ENCODE peak calls at places on chromosomes 11 and 22, in nine cellular contexts. L is right lobe of liver, H is endothelial cell, K is Caco-2, V is GM23338, E is RWPE2, X is omental fat pad, C is fibroblast of lung, T is fibroblast of mammary gland. F is an unnamed sample.

GRCh38 chr22:22657712-22658111 is 13.3 kb downstream of the GGTLC2 start:
- DNase-seq in H (no peak), V (no peak), T (no peak), X (no peak), K (no peak), C (no peak), E (no peak), L (no peak), F (no peak)

GRCh38 chr11:60919320-60919719 is 4.9 kb upstream of the TMEM132A start:
- DNase-seq in H (no peak), T (no peak), E (no peak), X (no peak), V (no peak), L (no peak), C (no peak), K (no peak), F (no peak)

GRCh38 chr11:76376746-76377558 is 4.0 kb downstream of the THAP12 start:
- DNase-seq in C (no peak), L (no peak), X (no peak), V (no peak), E (no peak), T (no peak), H (no peak), K (no peak), F (no peak)

GRCh38 chr11:28223994-28224393 is 115.8 kb downstream of the METTL15 start:
- DNase-seq in H (no peak), T (no peak), L (no peak), C (no peak), E (no peak), K (no peak), V (no peak), X (no peak), F (no peak)

GRCh38 chr22:36775589-36775965 is 342 bp downstream of the IFT27 start:
- DNase-seq in C (peak), T (peak), H (peak), V (peak), X (no peak), L (no peak), E (no peak), K (no peak), F (no peak)

GRCh38 chr11:118247041-118247440 is 5.1 kb downstream of the MPZL3 start:
- DNase-seq in H (no peak), V (no peak), X (no peak), K (no peak), T (no peak), L (no peak), E (no peak), C (no peak), F (no peak)

GRCh38 chr22:40818192-40818746 is 877 bp downstream of the SLC25A17 start:
- DNase-seq in H (no peak), K (no peak), X (no peak), C (no peak), V (no peak), T (no peak), L (no peak), E (no peak), F (no peak)

GRCh38 chr22:37898441-37899181 is 7.5 kb upstream of the MICALL1 start:
- DNase-seq in K (peak), H (no peak), L (no peak), T (no peak), C (no peak), E (peak), X (no peak), V (peak), F (no peak)

GRCh38 chr22:45092644-45093043 is 71.1 kb upstream of the NUP50 start:
- DNase-seq in X (no peak), E (no peak), V (no peak), T (no peak), L (no peak), C (no peak), K (no peak), H (no peak), F (no peak)

GRCh38 chr11:36711104-36711825 is 113.2 kb upstream of the RAG2 start:
- DNase-seq in X (no peak), L (no peak), V (peak), C (no peak), H (no peak), T (no peak), E (no peak), K (no peak), F (no peak)
- TF ChIP-seq CTCF in X (no peak), L (peak), V (peak), C (peak), H (no peak), T (no peak), E (peak), K (peak), F (no peak)

DNA sequence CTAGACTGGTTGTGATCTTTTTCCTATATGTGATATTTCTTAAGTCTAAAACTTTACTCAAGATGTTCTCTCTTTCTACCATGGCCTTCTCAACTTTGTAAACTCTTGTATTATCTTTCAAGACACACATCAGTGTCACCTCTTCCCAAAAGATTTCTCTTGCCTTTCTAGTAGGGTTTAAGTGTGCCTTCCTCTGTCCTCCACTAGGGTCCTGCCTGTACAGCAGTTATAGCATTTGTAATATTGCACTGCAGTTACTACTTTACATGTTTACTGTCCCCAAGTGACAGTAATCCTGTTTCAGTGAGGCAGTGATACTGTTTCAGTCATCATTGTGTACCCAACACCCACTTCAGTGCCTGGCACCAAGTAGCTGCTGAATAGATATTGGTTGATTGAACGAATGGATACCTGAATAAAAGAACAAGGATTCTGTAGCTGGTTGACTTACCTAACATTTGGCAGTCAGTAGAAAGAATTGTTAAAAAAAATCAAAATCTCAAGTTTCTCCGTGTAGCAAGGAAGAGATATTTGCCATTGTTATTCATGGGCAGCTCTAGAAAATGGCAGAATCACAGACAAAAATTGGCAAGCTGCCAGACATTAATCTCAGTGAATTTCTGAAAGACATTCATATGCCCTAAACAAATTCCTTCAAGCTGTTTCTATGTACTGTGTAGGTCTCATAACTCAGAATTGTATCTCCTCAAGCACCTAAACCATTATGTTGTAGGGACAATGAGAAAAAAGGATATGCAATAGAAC is 79.4 kb downstream of the RBMXL2 start:
- DNase-seq in T (no peak), E (no peak), K (no peak), C (no peak), X (no peak), H (no peak), L (no peak), V (no peak), F (no peak)
- TF ChIP-seq CTCF in T (no peak), E (no peak), K (no peak), C (no peak), X (no peak), H (peak), L (no peak), V (peak), F (peak)

DNA sequence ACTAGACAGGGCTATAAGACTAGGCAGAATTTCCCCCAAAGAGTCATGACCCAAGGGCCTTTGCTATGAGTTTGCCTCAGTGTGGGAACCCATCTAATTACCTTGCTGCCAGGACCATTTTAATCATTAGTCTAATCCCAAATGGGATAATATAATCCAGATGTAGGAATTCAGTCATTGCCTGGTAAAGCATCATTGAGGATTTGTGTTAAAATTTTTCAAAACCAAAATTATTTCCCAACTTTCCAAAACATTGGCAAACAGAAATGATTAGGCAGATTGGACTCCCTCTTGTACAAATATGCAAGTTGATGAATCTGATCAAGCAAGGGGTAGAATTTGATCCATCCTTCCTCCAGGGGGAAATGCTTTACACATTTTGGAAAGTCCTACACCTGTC is 16.2 kb upstream of the MMP13 start:
- DNase-seq in X (no peak), E (no peak), H (no peak), C (peak), V (no peak), T (peak), K (no peak), L (no peak), F (no peak)
- TF ChIP-seq CTCF in X (no peak), E (no peak), H (no peak), C (no peak), V (no peak), T (no peak), K (no peak), L (no peak), F (no peak)

GRCh38 chr22:46444390-46444854 is 93.0 kb downstream of the CELSR1 start:
- DNase-seq in K (no peak), E (no peak), V (peak), L (no peak), X (no peak), H (no peak), C (no peak), T (no peak), F (no peak)
- TF ChIP-seq CTCF in K (peak), E (no peak), V (no peak), L (no peak), X (no peak), H (no peak), C (no peak), T (no peak), F (no peak)

GRCh38 chr11:63979426-63979825 is 5.0 kb downstream of the COX8A start:
- DNase-seq in K (no peak), C (no peak), E (no peak), X (no peak), T (no peak), V (no peak), H (no peak), L (no peak), F (no peak)

GRCh38 chr11:63978551-63979235 is 4.3 kb downstream of the COX8A start:
- DNase-seq in L (no peak), H (no peak), V (peak), K (no peak), E (no peak), T (no peak), X (no peak), C (no peak), F (no peak)

GRCh38 chr11:63970902-63971301 is 3.5 kb upstream of the COX8A start:
- DNase-seq in E (no peak), V (no peak), C (no peak), T (no peak), L (no peak), X (no peak), H (no peak), K (no peak), F (no peak)

DNA sequence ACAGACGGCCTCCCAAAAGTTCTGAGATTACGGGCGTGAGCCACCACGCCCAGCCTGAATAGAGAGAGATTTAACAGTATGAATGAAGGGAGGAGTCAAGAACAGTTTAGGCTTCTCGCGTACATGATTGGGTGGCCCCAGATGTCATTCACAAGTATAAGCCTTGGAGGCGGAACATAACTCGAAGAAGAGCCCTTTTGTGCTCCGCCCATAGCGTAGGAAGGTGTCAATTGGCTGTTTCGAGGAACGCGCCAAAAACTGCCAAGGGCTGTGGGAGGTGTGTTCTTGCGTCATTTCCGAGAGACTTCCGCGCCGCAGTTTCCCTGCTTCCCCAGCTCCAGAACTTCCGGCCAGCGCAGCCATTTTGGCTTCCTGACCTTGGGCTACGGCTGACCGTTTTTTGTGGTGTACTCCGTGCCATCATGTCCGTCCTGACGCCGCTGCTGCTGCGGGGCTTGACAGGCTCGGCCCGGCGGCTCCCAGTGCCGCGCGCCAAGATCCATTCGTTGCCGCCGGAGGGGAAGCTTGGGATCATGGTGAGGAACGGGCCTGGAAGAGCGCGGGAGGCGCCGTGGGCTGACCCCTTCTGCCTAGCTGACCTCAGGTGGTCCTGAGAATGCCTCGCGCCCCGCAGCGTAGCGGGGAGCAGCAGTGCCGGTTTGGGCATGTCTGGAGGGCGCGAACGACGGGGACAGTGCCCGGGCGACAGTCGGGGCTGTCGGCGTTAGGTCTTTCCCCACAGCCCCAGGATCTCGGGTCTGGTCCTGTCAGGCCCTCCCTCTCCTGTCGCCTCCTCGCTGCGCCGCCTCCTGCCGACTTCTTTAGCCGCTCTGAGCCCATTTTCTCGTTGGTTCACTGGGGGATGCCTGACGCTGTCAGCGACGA is at the start of gene COX8A:
- DNase-seq in L (peak), K (peak), V (peak), H (peak), T (peak), X (peak), C (peak), E (peak), F (peak)
- TF ChIP-seq CTCF in L (no peak), K (peak), V (no peak), H (no peak), T (no peak), X (no peak), C (peak), E (peak), F (peak)

GRCh38 chr11:69307421-69307820 is 13.5 kb downstream of the MYEOV start:
- DNase-seq in C (no peak), V (no peak), X (no peak), H (no peak), K (peak), E (peak), L (no peak), T (no peak), F (no peak)
- TF ChIP-seq CTCF in C (no peak), V (no peak), X (no peak), H (no peak), K (no peak), E (no peak), L (no peak), T (no peak), F (no peak)

GRCh38 chr22:39319284-39320170 is at the start of gene RPL3:
- DNase-seq in H (peak), X (peak), L (peak), V (peak), T (peak), C (peak), E (peak), K (peak), F (peak)
- TF ChIP-seq CTCF in H (no peak), X (no peak), L (no peak), V (no peak), T (no peak), C (peak), E (no peak), K (no peak), F (no peak)

GRCh38 chr11:111870113-111870512 is 1.3 kb downstream of the ALG9 start:
- DNase-seq in T (no peak), L (no peak), X (no peak), V (no peak), H (no peak), K (no peak), C (no peak), E (no peak), F (no peak)

GRCh38 chr11:111871693-111872161 is 346 bp upstream of the ALG9 start:
- DNase-seq in C (no peak), H (no peak), L (no peak), T (no peak), X (no peak), E (no peak), V (no peak), K (no peak), F (no peak)

GRCh38 chr11:111870522-111870886 is 877 bp downstream of the ALG9 start:
- DNase-seq in K (no peak), V (no peak), C (no peak), X (no peak), H (no peak), E (no peak), L (no peak), T (no peak), F (no peak)

DNA sequence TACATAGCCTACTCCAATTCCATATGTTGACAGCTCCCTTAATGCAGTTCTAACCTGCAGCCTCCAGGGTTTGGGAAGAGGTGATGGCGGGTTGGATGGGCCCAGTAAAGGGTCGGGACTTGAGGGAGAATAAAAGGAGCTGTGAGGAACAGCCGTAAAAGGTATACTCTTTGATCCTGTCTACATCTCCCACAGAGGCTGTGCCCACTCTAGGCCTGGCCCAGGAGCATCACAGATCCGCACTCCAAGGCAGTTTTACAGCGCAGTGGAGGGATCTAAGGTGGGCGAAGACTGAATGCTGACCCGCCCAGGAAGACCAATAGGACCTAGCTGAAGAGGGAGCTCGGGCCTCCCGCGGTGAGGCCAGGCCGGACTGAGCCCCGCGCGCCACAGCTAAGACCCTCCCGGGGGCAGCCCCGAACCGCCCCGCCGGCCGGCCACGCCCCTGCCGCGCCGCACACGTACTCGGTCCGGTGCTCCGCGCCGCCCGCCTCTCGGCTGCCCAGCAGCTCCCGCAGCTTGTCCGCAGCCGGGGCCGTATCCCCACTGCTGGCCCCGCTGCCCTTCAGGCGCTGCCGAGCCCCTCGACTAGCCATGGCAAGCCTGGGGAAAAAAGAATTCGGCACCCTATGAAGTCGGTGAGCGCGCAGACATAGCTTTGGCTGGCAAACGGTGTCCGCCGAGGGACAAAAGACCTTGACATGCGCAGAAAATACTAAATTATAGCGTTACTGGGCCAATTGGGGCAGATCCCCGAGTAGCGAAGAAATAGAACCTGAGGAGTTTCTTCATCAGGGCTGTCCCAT is at the start of gene ALG9:
- DNase-seq in H (peak), L (peak), C (peak), T (peak), X (peak), V (peak), E (peak), K (peak), F (peak)
- TF ChIP-seq CTCF in H (peak), L (no peak), C (peak), T (peak), X (no peak), V (peak), E (peak), K (peak), F (peak)

GRCh38 chr11:92917927-92918326 is 51.5 kb upstream of the MTNR1B start:
- DNase-seq in E (no peak), H (no peak), C (no peak), L (no peak), X (no peak), V (no peak), T (no peak), K (no peak), F (no peak)

GRCh38 chr11:92916299-92916698 is 53.2 kb upstream of the MTNR1B start:
- DNase-seq in H (no peak), C (no peak), L (no peak), X (no peak), T (no peak), K (no peak), V (no peak), E (no peak), F (no peak)

GRCh38 chr11:92915551-92915950 is 53.9 kb upstream of the MTNR1B start:
- DNase-seq in L (no peak), X (no peak), T (no peak), K (no peak), C (no peak), V (no peak), H (no peak), E (no peak), F (no peak)

DNA sequence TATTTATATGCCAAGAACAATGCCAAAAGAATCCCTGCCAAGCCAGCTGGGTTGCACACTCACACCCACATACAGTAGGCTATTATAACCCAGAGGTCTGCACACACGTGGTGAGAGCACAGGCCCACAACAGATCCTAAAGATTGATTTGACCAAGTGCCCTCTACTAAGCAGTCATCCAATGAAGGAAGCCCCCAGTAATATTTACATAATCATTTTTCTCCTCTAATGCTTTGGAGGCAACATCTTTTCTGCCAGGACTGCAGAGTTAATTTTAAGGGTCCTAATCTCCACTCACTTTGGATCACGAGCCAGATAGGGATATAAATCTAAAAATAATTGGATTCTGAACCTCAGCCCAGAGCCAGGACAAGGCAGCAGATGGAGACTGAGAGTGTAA is 49.2 kb upstream of the MTNR1B start:
- DNase-seq in E (no peak), L (no peak), K (no peak), H (no peak), T (no peak), V (no peak), C (no peak), X (no peak), F (no peak)
- TF ChIP-seq CTCF in E (no peak), L (no peak), K (no peak), H (no peak), T (no peak), V (no peak), C (no peak), X (no peak), F (no peak)